ENCODE peak calls at places on chromosome X, in ten cellular contexts. One of them, this sample, is unnamed.

GRCh38 chrX:78517124-78517523 is 142.0 kb downstream of the RTL3 start:
- DNase-seq in activated T-cell treated with anti-CD3 and anti-CD28 coated beads for 48 hours: peak
- DNase-seq in RWPE1: no peak
- DNase-seq in NCI-H526 treated with DMSO at 0.1 percent for 48 hours: no peak
- DNase-seq in K562: no peak
- DNase-seq in renal cortical epithelial cell: peak
- DNase-seq in H9: no peak
- DNase-seq in fibroblast of pulmonary artery: peak
- DNase-seq in naive thymus-derived CD8-positive, alpha-beta T cell: peak
- DNase-seq in fibroblast of the aortic adventitia: peak
- DNase-seq in this sample: no peak

GRCh38 chrX:334331-334891 is 15.8 kb upstream of the GTPBP6 start:
- DNase-seq in RWPE1: no peak
- DNase-seq in NCI-H526 treated with DMSO at 0.1 percent for 48 hours: no peak
- DNase-seq in activated T-cell treated with anti-CD3 and anti-CD28 coated beads for 48 hours: no peak
- DNase-seq in K562: no peak
- DNase-seq in fibroblast of the aortic adventitia: no peak
- DNase-seq in naive thymus-derived CD8-positive, alpha-beta T cell: peak
- DNase-seq in H9: no peak
- DNase-seq in renal cortical epithelial cell: no peak
- DNase-seq in fibroblast of pulmonary artery: no peak
- DNase-seq in this sample: no peak

GRCh38 chrX:65690057-65690855 is 22.8 kb downstream of the MSN start:
- DNase-seq in renal cortical epithelial cell: peak
- DNase-seq in fibroblast of pulmonary artery: peak
- DNase-seq in K562: no peak
- DNase-seq in NCI-H526 treated with DMSO at 0.1 percent for 48 hours: no peak
- DNase-seq in activated T-cell treated with anti-CD3 and anti-CD28 coated beads for 48 hours: no peak
- DNase-seq in fibroblast of the aortic adventitia: peak
- DNase-seq in H9: no peak
- DNase-seq in RWPE1: no peak
- DNase-seq in naive thymus-derived CD8-positive, alpha-beta T cell: no peak
- DNase-seq in this sample: no peak

GRCh38 chrX:20378291-20378920 is 111.7 kb upstream of the RPS6KA3 start:
- DNase-seq in NCI-H526 treated with DMSO at 0.1 percent for 48 hours: no peak
- DNase-seq in fibroblast of the aortic adventitia: no peak
- DNase-seq in RWPE1: peak
- DNase-seq in activated T-cell treated with anti-CD3 and anti-CD28 coated beads for 48 hours: peak
- DNase-seq in fibroblast of pulmonary artery: no peak
- DNase-seq in K562: no peak
- DNase-seq in renal cortical epithelial cell: peak
- DNase-seq in H9: no peak
- DNase-seq in naive thymus-derived CD8-positive, alpha-beta T cell: no peak
- DNase-seq in this sample: peak

GRCh38 chrX:131083510-131084142 is 25.5 kb downstream of the ARHGAP36 start:
- DNase-seq in fibroblast of the aortic adventitia: no peak
- DNase-seq in H9: no peak
- DNase-seq in fibroblast of pulmonary artery: no peak
- DNase-seq in K562: no peak
- DNase-seq in NCI-H526 treated with DMSO at 0.1 percent for 48 hours: no peak
- DNase-seq in RWPE1: no peak
- DNase-seq in naive thymus-derived CD8-positive, alpha-beta T cell: no peak
- DNase-seq in activated T-cell treated with anti-CD3 and anti-CD28 coated beads for 48 hours: no peak
- DNase-seq in renal cortical epithelial cell: no peak
- DNase-seq in this sample: no peak

GRCh38 chrX:33142331-33142730 is 69.0 kb downstream of the DMD start:
- DNase-seq in H9: no peak
- DNase-seq in K562: no peak
- DNase-seq in naive thymus-derived CD8-positive, alpha-beta T cell: no peak
- DNase-seq in renal cortical epithelial cell: no peak
- DNase-seq in NCI-H526 treated with DMSO at 0.1 percent for 48 hours: no peak
- DNase-seq in fibroblast of the aortic adventitia: no peak
- DNase-seq in RWPE1: no peak
- DNase-seq in fibroblast of pulmonary artery: no peak
- DNase-seq in activated T-cell treated with anti-CD3 and anti-CD28 coated beads for 48 hours: no peak
- DNase-seq in this sample: no peak

GRCh38 chrX:68433155-68433980 is at the start of gene OPHN1:
- DNase-seq in naive thymus-derived CD8-positive, alpha-beta T cell: no peak
- DNase-seq in H9: peak
- DNase-seq in activated T-cell treated with anti-CD3 and anti-CD28 coated beads for 48 hours: no peak
- DNase-seq in fibroblast of the aortic adventitia: peak
- DNase-seq in NCI-H526 treated with DMSO at 0.1 percent for 48 hours: peak
- DNase-seq in fibroblast of pulmonary artery: peak
- DNase-seq in K562: peak
- DNase-seq in renal cortical epithelial cell: peak
- DNase-seq in RWPE1: peak
- DNase-seq in this sample: peak

GRCh38 chrX:155767101-155767878 is 113.9 kb upstream of the VAMP7 start:
- DNase-seq in naive thymus-derived CD8-positive, alpha-beta T cell: no peak
- DNase-seq in RWPE1: peak
- DNase-seq in NCI-H526 treated with DMSO at 0.1 percent for 48 hours: peak
- DNase-seq in fibroblast of pulmonary artery: peak
- DNase-seq in activated T-cell treated with anti-CD3 and anti-CD28 coated beads for 48 hours: no peak
- DNase-seq in K562: peak
- DNase-seq in H9: peak
- DNase-seq in fibroblast of the aortic adventitia: peak
- DNase-seq in renal cortical epithelial cell: peak
- DNase-seq in this sample: peak

GRCh38 chrX:153769865-153770605 is 6.0 kb downstream of the PLXNB3 start:
- DNase-seq in RWPE1: no peak
- DNase-seq in naive thymus-derived CD8-positive, alpha-beta T cell: no peak
- DNase-seq in NCI-H526 treated with DMSO at 0.1 percent for 48 hours: no peak
- DNase-seq in activated T-cell treated with anti-CD3 and anti-CD28 coated beads for 48 hours: no peak
- DNase-seq in K562: no peak
- DNase-seq in fibroblast of the aortic adventitia: no peak
- DNase-seq in renal cortical epithelial cell: no peak
- DNase-seq in H9: peak
- DNase-seq in fibroblast of pulmonary artery: no peak
- DNase-seq in this sample: no peak

GRCh38 chrX:105458846-105459245 is 238.4 kb upstream of the TEX13A start:
- DNase-seq in NCI-H526 treated with DMSO at 0.1 percent for 48 hours: no peak
- DNase-seq in K562: no peak
- DNase-seq in fibroblast of the aortic adventitia: peak
- DNase-seq in H9: no peak
- DNase-seq in naive thymus-derived CD8-positive, alpha-beta T cell: no peak
- DNase-seq in RWPE1: no peak
- DNase-seq in renal cortical epithelial cell: no peak
- DNase-seq in fibroblast of pulmonary artery: no peak
- DNase-seq in activated T-cell treated with anti-CD3 and anti-CD28 coated beads for 48 hours: no peak
- DNase-seq in this sample: no peak

GRCh38 chrX:44816369-44816768 is 27.5 kb upstream of the DUSP21 start:
- DNase-seq in fibroblast of the aortic adventitia: no peak
- DNase-seq in RWPE1: no peak
- DNase-seq in NCI-H526 treated with DMSO at 0.1 percent for 48 hours: no peak
- DNase-seq in K562: no peak
- DNase-seq in naive thymus-derived CD8-positive, alpha-beta T cell: no peak
- DNase-seq in renal cortical epithelial cell: no peak
- DNase-seq in H9: no peak
- DNase-seq in activated T-cell treated with anti-CD3 and anti-CD28 coated beads for 48 hours: no peak
- DNase-seq in fibroblast of pulmonary artery: no peak
- DNase-seq in this sample: no peak